ENCODE peak calls at places on chromosomes 5 and 9, in four cellular contexts. G is hypothalamus, B is B cell, C is AG08396. A is an unnamed sample.
A peak's percentile ranks its signal among the peaks of the same experiment; 100 is the strongest.

GRCh38 chr5:122286547-122286946 is 25.5 kb upstream of the SNCAIP start:
- DNase-seq in G (no peak), B (no peak), C (no peak), A (no peak)

GRCh38 chr9:127318651-127319167 is 54.1 kb downstream of the GARNL3 start:
- DNase-seq in G (no peak), B (no peak), C (peak; percentile 13), A (no peak)

GRCh38 chr5:81334304-81335061 is 33.1 kb downstream of the ZCCHC9 start:
- DNase-seq in G (no peak), B (no peak), C (no peak), A (no peak)

GRCh38 chr5:176133289-176133870 is 104.8 kb upstream of the SIMC1 start:
- DNase-seq in G (no peak), B (no peak), C (no peak), A (no peak)

GRCh38 chr9:132973713-132974112 is 4.8 kb upstream of the GFI1B start:
- DNase-seq in G (no peak), B (no peak), C (peak; percentile 59), A (no peak)

GRCh38 chr5:141508808-141509611 is 20.1 kb downstream of the PCDHGC5 start:
- DNase-seq in G (no peak), B (peak; percentile 17), C (peak; percentile 90), A (no peak)

GRCh38 chr5:14581891-14582796 is 552 bp downstream of the OTULINL start:
- DNase-seq in G (no peak), B (peak; percentile 78), C (no peak), A (peak; percentile 61)

GRCh38 chr5:139021346-139021745 is 146.2 kb upstream of the LRRTM2 start:
- DNase-seq in G (no peak), B (no peak), C (no peak), A (peak; percentile 52)

GRCh38 chr5:6633469-6634326 is 458 bp downstream of the SRD5A1 start:
- DNase-seq in G (peak; percentile 34), B (no peak), C (peak; percentile 13), A (peak; percentile 47)

GRCh38 chr5:149860801-149861322 is 83.7 kb downstream of the PDE6A start:
- DNase-seq in G (no peak), B (peak; percentile 27), C (no peak), A (no peak)